ENCODE peak calls at places on chromosomes 5 and 9, in four cellular contexts. B is GM12891, J is fibroblast of the aortic adventitia, R is NCI-H1694 treated with DMSO at 0.1 percent for 48 hours. X is an unnamed sample.

GRCh38 chr9:14098102-14098501 is 215.8 kb downstream of the NFIB start:
- DNase-seq in B (no peak), J (no peak), R (no peak), X (no peak)

GRCh38 chr5:142106061-142106460 is 2.5 kb upstream of the NDFIP1 start:
- DNase-seq in B (no peak), J (peak), R (no peak), X (no peak)

GRCh38 chr5:159915913-159916840 is at the start of gene ADRA1B:
- DNase-seq in B (peak), J (peak), R (peak), X (peak)

GRCh38 chr9:78013924-78014323 is 17.7 kb downstream of the GNAQ start:
- DNase-seq in B (no peak), J (no peak), R (no peak), X (no peak)

GRCh38 chr5:149719666-149720065 is 10.4 kb upstream of the PPARGC1B start:
- DNase-seq in B (no peak), J (peak), R (no peak), X (peak)

GRCh38 chr9:109903515-109904138 is 123.6 kb downstream of the PALM2AKAP2 start:
- DNase-seq in B (peak), J (peak), R (peak), X (peak)

GRCh38 chr9:97781902-97782301 is 71.1 kb upstream of the FOXE1 start:
- DNase-seq in B (no peak), J (no peak), R (no peak), X (no peak)

GRCh38 chr9:108014353-108014752 is 524.8 kb upstream of the KLF4 start:
- DNase-seq in B (no peak), J (no peak), R (no peak), X (no peak)

GRCh38 chr5:115600771-115601170 is 1.5 kb downstream of the TICAM2 start:
- DNase-seq in B (no peak), J (no peak), R (no peak), X (no peak)

GRCh38 chr5:172004824-172005237 is 1.6 kb downstream of the FBXW11 start:
- DNase-seq in B (no peak), J (peak), R (no peak), X (no peak)

GRCh38 chr5:149651686-149652085 is 70.4 kb downstream of the ARHGEF37 start:
- DNase-seq in B (no peak), J (no peak), R (no peak), X (peak)

GRCh38 chr5:62825623-62826220 is 247.1 kb downstream of the LRRC70 start:
- DNase-seq in B (no peak), J (no peak), R (no peak), X (no peak)

GRCh38 chr5:132788990-132789886 is 12.2 kb upstream of the SEPTIN8 start:
- DNase-seq in B (no peak), J (no peak), R (no peak), X (no peak)

X was measured in SK-N-DZ.